ENCODE peak calls at places on chromosomes 7 and 10, in eight cellular contexts. W is uterus, F is GM23338, G is HFF-Myc, P is progenitor cell of endocrine pancreas, H is heart right ventricle, S is SW480, T is GM04503. D is an unnamed sample.

GRCh38 chr10:6023661-6024333 is 38.4 kb downstream of the IL2RA start:
- DNase-seq in F (no peak), H (no peak), P (no peak), S (no peak), G (no peak), T (peak; percentile 91), W (no peak), D (no peak)

GRCh38 chr7:23393636-23394035 is 76.7 kb downstream of the IGF2BP3 start:
- DNase-seq in P (no peak), W (no peak), F (no peak), H (no peak), S (no peak), G (no peak), T (no peak), D (no peak)

GRCh38 chr7:30470783-30471182 is 7.8 kb downstream of the NOD1 start:
- DNase-seq in P (no peak), S (no peak), F (no peak), G (no peak), W (peak; percentile 68), T (peak; percentile 58), H (peak; percentile 76), D (peak; percentile 74)

GRCh38 chr10:114392112-114392835 is 12.0 kb downstream of the AFAP1L2 start:
- DNase-seq in P (no peak), F (no peak), H (no peak), W (no peak), S (no peak), G (no peak), T (no peak), D (no peak)

GRCh38 chr7:138948403-138948802 is 32.8 kb downstream of the KIAA1549 start:
- DNase-seq in W (no peak), H (no peak), P (no peak), S (peak; percentile 87), G (no peak), T (no peak), F (no peak), D (no peak)

GRCh38 chr10:85992324-85992723 is 374.3 kb downstream of the GRID1 start:
- DNase-seq in H (no peak), S (no peak), F (no peak), P (no peak), T (no peak), W (no peak), G (no peak), D (no peak)

GRCh38 chr7:15096853-15097252 is 194.3 kb upstream of the DGKB start:
- DNase-seq in G (no peak), T (no peak), F (no peak), H (no peak), S (no peak), W (no peak), P (no peak), D (no peak)

GRCh38 chr10:125700355-125700911 is 17.5 kb upstream of the TEX36 start:
- DNase-seq in G (no peak), F (no peak), P (no peak), W (no peak), S (no peak), T (no peak), H (no peak), D (no peak)

GRCh38 chr10:21584834-21585530 is 51.0 kb downstream of the MLLT10 start:
- DNase-seq in F (no peak), G (no peak), H (no peak), S (no peak), T (no peak), W (no peak), P (no peak), D (no peak)

GRCh38 chr7:68964060-68964459 is 634.2 kb upstream of the AUTS2 start:
- DNase-seq in T (peak; percentile 52), S (no peak), G (no peak), W (no peak), P (no peak), F (no peak), H (no peak), D (no peak)

GRCh38 chr7:5793361-5794072 is 12.1 kb upstream of the RNF216 start:
- DNase-seq in H (no peak), S (no peak), F (no peak), G (no peak), W (no peak), T (no peak), P (no peak), D (no peak)

GRCh38 chr7:41421056-41421455 is 281.8 kb downstream of the INHBA start:
- DNase-seq in F (no peak), G (no peak), W (no peak), T (no peak), H (no peak), P (no peak), S (no peak), D (no peak)

GRCh38 chr7:55565693-55566092 is 6.6 kb downstream of the VOPP1 start:
- DNase-seq in H (no peak), T (no peak), G (no peak), S (peak; percentile 99), P (no peak), W (no peak), F (no peak), D (no peak)

GRCh38 chr10:87685832-87686589 is 26.3 kb downstream of the PAPSS2 start:
- DNase-seq in G (no peak), H (no peak), S (no peak), W (no peak), T (no peak), P (no peak), F (no peak), D (no peak)

GRCh38 chr10:89373916-89374711 is 3.7 kb upstream of the IFIT1B start:
- DNase-seq in S (no peak), T (peak; percentile 99), F (no peak), G (no peak), P (no peak), W (peak; percentile 77), H (peak; percentile 92), D (no peak)

GRCh38 chr7:4040031-4040928 is 641.8 kb upstream of the FOXK1 start:
- DNase-seq in S (no peak), G (no peak), T (no peak), W (no peak), H (no peak), F (peak; percentile 86), P (no peak), D (no peak)

GRCh38 chr10:89426230-89426868 is 12.0 kb downstream of the IFIT5 start:
- DNase-seq in P (no peak), T (peak; percentile 25), H (peak; percentile 44), W (no peak), S (peak; percentile 51), G (no peak), F (peak; percentile 77), D (no peak)